ENCODE peak calls at places on chromosome 3, in eight cellular contexts. H is astrocyte of the spinal cord, O is endothelial cell, X is mucosa of descending colon, N is brain microvascular endothelial cell, R is kidney, C is tibial nerve, A is PC-9. D is an unnamed sample.

GRCh38 chr3:181486496-181486895 is 225.2 kb upstream of the SOX2 start:
- DNase-seq in H (no peak), O (no peak), X (no peak), N (no peak), R (no peak), C (no peak), A (no peak), D (no peak)

GRCh38 chr3:184459355-184459754 is 79.5 kb downstream of the CHRD start:
- DNase-seq in H (peak), O (no peak), X (no peak), N (peak), R (no peak), C (no peak), A (no peak), D (no peak)

GRCh38 chr3:49098429-49098828 is 4.6 kb upstream of the QRICH1 start:
- DNase-seq in H (no peak), O (no peak), X (no peak), N (no peak), R (peak), C (no peak), A (no peak), D (no peak)

GRCh38 chr3:12886106-12886679 is 44.8 kb upstream of the RPL32 start:
- DNase-seq in H (no peak), O (no peak), X (no peak), N (no peak), R (no peak), C (no peak), A (no peak), D (peak)

GRCh38 chr3:175146258-175146657 is 287.1 kb downstream of the NAALADL2 start:
- DNase-seq in H (peak), O (no peak), X (no peak), N (peak), R (no peak), C (no peak), A (no peak), D (no peak)

GRCh38 chr3:130850044-130850797 is 43.7 kb upstream of the ATP2C1 start:
- DNase-seq in H (peak), O (peak), X (no peak), N (peak), R (no peak), C (no peak), A (peak), D (peak)

GRCh38 chr3:39413691-39414420 is 7.3 kb downstream of the RPSA start:
- DNase-seq in H (no peak), O (no peak), X (no peak), N (no peak), R (no peak), C (no peak), A (no peak), D (no peak)

GRCh38 chr3:196901768-196902167 is 34.0 kb downstream of the SENP5 start:
- DNase-seq in H (no peak), O (no peak), X (no peak), N (no peak), R (no peak), C (no peak), A (no peak), D (no peak)

GRCh38 chr3:126357299-126358037 is at the start of gene KLF15:
- DNase-seq in H (peak), O (peak), X (peak), N (peak), R (peak), C (peak), A (peak), D (peak)

GRCh38 chr3:82157952-82158351 is 396.5 kb upstream of the GBE1 start:
- DNase-seq in H (peak), O (no peak), X (no peak), N (peak), R (no peak), C (no peak), A (no peak), D (no peak)

GRCh38 chr3:89340431-89340830 is 233.0 kb downstream of the EPHA3 start:
- DNase-seq in H (peak), O (no peak), X (no peak), N (no peak), R (no peak), C (no peak), A (no peak), D (no peak)

GRCh38 chr3:14810070-14810732 is 8.6 kb upstream of the FGD5 start:
- DNase-seq in H (no peak), O (peak), X (no peak), N (no peak), R (no peak), C (no peak), A (no peak), D (no peak)

GRCh38 chr3:55487376-55488241 is 503 bp upstream of the WNT5A start:
- DNase-seq in H (peak), O (peak), X (peak), N (peak), R (peak), C (no peak), A (peak), D (peak)

GRCh38 chr3:55592572-55592971 is 105.5 kb upstream of the WNT5A start:
- DNase-seq in H (no peak), O (no peak), X (no peak), N (no peak), R (no peak), C (no peak), A (no peak), D (no peak)

GRCh38 chr3:901953-902778 is 190.7 kb upstream of the CNTN6 start:
- DNase-seq in H (peak), O (no peak), X (no peak), N (no peak), R (no peak), C (no peak), A (no peak), D (peak)

GRCh38 chr3:56806407-56806806 is 4.7 kb upstream of the ARHGEF3 start:
- DNase-seq in H (no peak), O (no peak), X (no peak), N (no peak), R (no peak), C (no peak), A (no peak), D (no peak)

GRCh38 chr3:197308591-197308990 is 10.2 kb upstream of the DLG1 start:
- DNase-seq in H (peak), O (no peak), X (no peak), N (no peak), R (no peak), C (no peak), A (no peak), D (no peak)

GRCh38 chr3:33233884-33234283 is 15.3 kb upstream of the SUSD5 start:
- DNase-seq in H (no peak), O (no peak), X (no peak), N (no peak), R (no peak), C (no peak), A (no peak), D (no peak)

GRCh38 chr3:65575376-65575840 is 463.3 kb downstream of the MAGI1 start:
- DNase-seq in H (peak), O (no peak), X (no peak), N (peak), R (no peak), C (no peak), A (no peak), D (no peak)

GRCh38 chr3:71450985-71451560 is 132.5 kb downstream of the FOXP1 start:
- DNase-seq in H (no peak), O (no peak), X (no peak), N (no peak), R (no peak), C (no peak), A (no peak), D (no peak)

GRCh38 chr3:661356-661755 is 431.5 kb upstream of the CNTN6 start:
- DNase-seq in H (no peak), O (no peak), X (no peak), N (no peak), R (no peak), C (no peak), A (no peak), D (no peak)

GRCh38 chr3:98034486-98034885 is 629 bp downstream of the GABRR3 start:
- DNase-seq in H (no peak), O (no peak), X (no peak), N (no peak), R (no peak), C (no peak), A (no peak), D (no peak)

GRCh38 chr3:90062018-90062417 is 954.6 kb downstream of the EPHA3 start:
- DNase-seq in H (peak), O (no peak), X (no peak), N (peak), R (no peak), C (no peak), A (no peak), D (no peak)

GRCh38 chr3:172787746-172788145 is 37.2 kb downstream of the ECT2 start:
- DNase-seq in H (peak), O (no peak), X (no peak), N (no peak), R (no peak), C (no peak), A (no peak), D (no peak)

GRCh38 chr3:197331131-197331530 is 32.7 kb upstream of the DLG1 start:
- DNase-seq in H (no peak), O (no peak), X (no peak), N (no peak), R (no peak), C (no peak), A (no peak), D (no peak)

GRCh38 chr3:112982710-112983109 is 7.8 kb upstream of the CD200R1 start:
- DNase-seq in H (no peak), O (no peak), X (no peak), N (no peak), R (no peak), C (no peak), A (no peak), D (no peak)

GRCh38 chr3:99172736-99173657 is 271.5 kb upstream of the DCBLD2 start:
- DNase-seq in H (peak), O (peak), X (no peak), N (peak), R (peak), C (peak), A (peak), D (peak)

GRCh38 chr3:188316723-188317070 is 162.7 kb downstream of the LPP start:
- DNase-seq in H (no peak), O (no peak), X (no peak), N (no peak), R (no peak), C (no peak), A (no peak), D (no peak)

GRCh38 chr3:96877510-96877909 is 63.1 kb downstream of the EPHA6 start:
- DNase-seq in H (no peak), O (no peak), X (no peak), N (no peak), R (no peak), C (no peak), A (no peak), D (no peak)

GRCh38 chr3:123448503-123449091 is at the start of gene ADCY5:
- DNase-seq in H (no peak), O (peak), X (peak), N (no peak), R (peak), C (no peak), A (no peak), D (peak)

GRCh38 chr3:172152869-172153268 is 113.5 kb downstream of the FNDC3B start:
- DNase-seq in H (no peak), O (no peak), X (peak), N (peak), R (no peak), C (no peak), A (peak), D (no peak)

GRCh38 chr3:52299815-52300611 is 12.4 kb downstream of the GLYCTK start:
- DNase-seq in H (peak), O (peak), X (no peak), N (peak), R (no peak), C (no peak), A (peak), D (peak)
- TF ChIP-seq CTCF in H (peak), O (no peak), X (no peak), N (peak), R (peak), C (peak), A (no peak), D (no peak)

GRCh38 chr3:43317461-43318316 is 31.3 kb downstream of the SNRK start:
- DNase-seq in H (no peak), O (no peak), X (no peak), N (peak), R (no peak), C (no peak), A (no peak), D (no peak)
- TF ChIP-seq CTCF in H (no peak), O (no peak), X (no peak), N (no peak), R (no peak), C (no peak), A (no peak), D (no peak)

GRCh38 chr3:143121240-143122088 is 1.9 kb downstream of the CHST2 start:
- DNase-seq in H (peak), O (peak), X (peak), N (peak), R (peak), C (no peak), A (no peak), D (peak)

GRCh38 chr3:143118630-143119008 is 952 bp upstream of the CHST2 start:
- DNase-seq in H (no peak), O (no peak), X (no peak), N (no peak), R (no peak), C (no peak), A (no peak), D (no peak)

GRCh38 chr3:143120716-143121239 is 1.2 kb downstream of the CHST2 start:
- DNase-seq in H (peak), O (peak), X (peak), N (peak), R (peak), C (no peak), A (no peak), D (peak)

GRCh38 chr3:143119974-143120715 is 574 bp downstream of the CHST2 start:
- DNase-seq in H (peak), O (peak), X (peak), N (peak), R (peak), C (no peak), A (no peak), D (peak)

DNA sequence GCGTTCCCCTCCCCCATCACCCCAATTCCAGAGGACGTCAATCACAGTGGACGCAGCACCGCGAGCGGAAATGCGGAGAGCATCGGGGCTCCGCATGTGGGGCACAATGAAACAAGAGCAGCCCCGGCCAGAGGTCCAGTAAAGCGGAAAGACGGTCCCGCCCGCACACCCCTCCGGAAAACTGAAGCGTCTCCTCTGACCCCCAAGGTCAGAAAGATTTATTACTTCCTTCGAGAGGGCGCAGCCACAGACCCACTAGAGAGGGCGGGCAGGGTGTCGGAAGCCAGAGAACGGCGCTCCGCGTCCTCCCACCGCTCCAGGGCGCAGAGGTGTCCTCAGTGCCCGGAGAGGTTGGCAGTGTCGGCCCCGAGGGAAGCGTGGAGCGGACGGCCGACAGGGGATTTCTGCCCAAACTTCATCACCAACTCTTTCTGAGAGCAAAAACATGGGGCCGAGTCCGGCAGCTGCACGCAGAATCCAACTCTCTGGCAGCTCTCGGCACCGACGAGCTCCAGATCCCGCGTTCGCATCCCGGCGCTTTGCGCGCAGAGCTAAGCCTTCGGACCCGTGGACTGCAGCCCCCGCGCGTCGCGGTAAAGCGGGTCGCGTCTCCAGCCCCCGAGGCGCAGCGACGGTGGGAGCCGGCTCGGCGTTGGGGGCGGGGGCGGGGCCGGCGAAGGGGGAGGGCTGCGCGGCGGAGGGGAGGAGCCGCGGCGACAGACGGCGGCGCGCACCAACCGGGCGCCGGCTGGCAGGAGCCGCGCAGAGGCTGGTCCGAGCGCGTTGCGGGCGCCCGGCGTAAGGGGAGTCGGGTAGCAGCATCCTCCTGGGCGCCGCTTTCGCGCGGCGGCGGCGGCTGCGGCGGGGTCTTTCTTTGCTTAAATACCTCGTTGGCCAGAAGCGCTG is at the start of gene CHST2:
- DNase-seq in H (peak), O (peak), X (peak), N (peak), R (peak), C (no peak), A (peak), D (peak)
- TF ChIP-seq CTCF in H (peak), O (no peak), X (no peak), N (peak), R (no peak), C (no peak), A (no peak), D (no peak)

GRCh38 chr3:127549826-127550487 is 40.6 kb downstream of the TPRA1 start:
- DNase-seq in H (no peak), O (no peak), X (no peak), N (no peak), R (peak), C (no peak), A (peak), D (no peak)
- TF ChIP-seq CTCF in H (no peak), O (no peak), X (no peak), N (peak), R (no peak), C (no peak), A (no peak), D (no peak)